ENCODE peak calls at places on chromosomes 3 and 15, in six cellular contexts. W is Peyer's patch, C is tibial nerve, E is body of pancreas, U is GM12891, X is uterus. D is an unnamed sample.

GRCh38 chr3:138351916-138352555 is 3.7 kb downstream of the MRAS start:
- DNase-seq in W (no peak), C (no peak), E (no peak), U (no peak), X (no peak), D (no peak)

GRCh38 chr3:56547486-56547885 is 9.5 kb upstream of the CCDC66 start:
- DNase-seq in W (no peak), C (no peak), E (no peak), U (no peak), X (no peak), D (no peak)

GRCh38 chr3:111963424-111963823 is 15.4 kb upstream of the ABHD10 start:
- DNase-seq in W (no peak), C (no peak), E (no peak), U (no peak), X (no peak), D (no peak)

GRCh38 chr3:184620799-184621119 is 59.2 kb downstream of the EPHB3 start:
- DNase-seq in W (no peak), C (no peak), E (no peak), U (no peak), X (no peak), D (no peak)

GRCh38 chr3:53036063-53036619 is 9.7 kb downstream of the SFMBT1 start:
- DNase-seq in W (no peak), C (no peak), E (no peak), U (no peak), X (no peak), D (no peak)

GRCh38 chr3:25344609-25345008 is 83.5 kb upstream of the RARB start:
- DNase-seq in W (no peak), C (no peak), E (no peak), U (no peak), X (no peak), D (no peak)

GRCh38 chr3:108940166-108940565 is 13.5 kb downstream of the GUCA1C start:
- DNase-seq in W (no peak), C (no peak), E (no peak), U (no peak), X (no peak), D (no peak)

GRCh38 chr15:90955911-90956310 is 1.2 kb downstream of the RCCD1 start:
- DNase-seq in W (no peak), C (no peak), E (peak), U (no peak), X (no peak), D (no peak)

GRCh38 chr3:73029321-73029796 is 32.1 kb upstream of the EBLN2 start:
- DNase-seq in W (no peak), C (no peak), E (no peak), U (no peak), X (no peak), D (no peak)

GRCh38 chr15:82871577-82872484 is 62.4 kb downstream of the WHAMM start:
- DNase-seq in W (no peak), C (no peak), E (no peak), U (no peak), X (no peak), D (peak)

GRCh38 chr3:39406368-39407258 is at the start of gene RPSA:
- DNase-seq in W (peak), C (peak), E (peak), U (peak), X (peak), D (peak)

GRCh38 chr3:123099331-123100191 is 32.7 kb downstream of the PDIA5 start:
- DNase-seq in W (no peak), C (no peak), E (no peak), U (no peak), X (no peak), D (no peak)

DNA sequence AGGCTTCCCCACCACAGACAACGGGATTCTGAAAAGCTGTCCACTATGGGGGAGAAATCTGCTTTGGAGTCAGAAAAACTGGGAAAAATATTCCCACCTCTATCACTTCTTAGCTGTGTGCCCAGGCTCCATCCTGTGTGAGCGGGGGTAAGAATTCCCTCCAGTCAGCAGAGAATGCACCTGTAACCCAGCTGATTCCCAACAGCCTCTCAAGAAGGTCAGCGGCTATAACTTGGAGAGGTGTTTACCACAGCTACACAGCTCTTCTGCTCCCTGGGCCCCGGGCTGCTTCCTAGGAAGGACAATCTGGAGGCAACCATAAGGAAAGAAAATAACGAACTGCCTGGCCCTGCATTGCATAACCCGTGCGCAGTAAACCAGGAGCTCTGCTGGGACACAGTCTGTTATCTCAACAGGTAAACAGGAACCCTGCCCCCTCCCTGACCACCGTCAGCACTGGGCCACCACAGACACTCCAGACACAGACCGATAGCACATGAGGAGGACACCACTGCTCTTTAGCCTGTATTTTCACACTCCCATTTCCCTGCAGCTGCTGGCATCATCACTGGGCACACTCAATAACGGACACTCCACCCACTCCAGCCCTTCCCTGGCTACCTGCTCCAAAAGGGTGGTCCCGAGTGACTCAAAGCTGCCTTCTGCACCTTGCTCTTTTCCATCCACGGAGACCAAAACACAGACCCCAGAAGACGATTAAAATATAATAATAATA is 2.1 kb downstream of the RAB43 start:
- DNase-seq in W (peak), C (no peak), E (peak), U (no peak), X (no peak), D (no peak)
- TF ChIP-seq POLR2A in W (no peak), C (no peak), E (peak), U (no peak), X (no peak), D (no peak)

GRCh38 chr3:182917134-182917533 is 63.2 kb downstream of the DCUN1D1 start:
- DNase-seq in W (no peak), C (no peak), E (no peak), U (no peak), X (no peak), D (no peak)

GRCh38 chr3:182925330-182925943 is 54.9 kb downstream of the DCUN1D1 start:
- DNase-seq in W (no peak), C (no peak), E (no peak), U (peak), X (no peak), D (no peak)

GRCh38 chr3:182921665-182922355 is 58.5 kb downstream of the DCUN1D1 start:
- DNase-seq in W (no peak), C (no peak), E (no peak), U (no peak), X (no peak), D (no peak)

GRCh38 chr3:182919866-182920357 is 60.4 kb downstream of the DCUN1D1 start:
- DNase-seq in W (no peak), C (no peak), E (no peak), U (no peak), X (no peak), D (no peak)

GRCh38 chr3:182920515-182921084 is 59.7 kb downstream of the DCUN1D1 start:
- DNase-seq in W (no peak), C (no peak), E (no peak), U (no peak), X (no peak), D (no peak)
- TF ChIP-seq POLR2A in W (no peak), C (no peak), E (no peak), U (no peak), X (no peak), D (no peak)

DNA sequence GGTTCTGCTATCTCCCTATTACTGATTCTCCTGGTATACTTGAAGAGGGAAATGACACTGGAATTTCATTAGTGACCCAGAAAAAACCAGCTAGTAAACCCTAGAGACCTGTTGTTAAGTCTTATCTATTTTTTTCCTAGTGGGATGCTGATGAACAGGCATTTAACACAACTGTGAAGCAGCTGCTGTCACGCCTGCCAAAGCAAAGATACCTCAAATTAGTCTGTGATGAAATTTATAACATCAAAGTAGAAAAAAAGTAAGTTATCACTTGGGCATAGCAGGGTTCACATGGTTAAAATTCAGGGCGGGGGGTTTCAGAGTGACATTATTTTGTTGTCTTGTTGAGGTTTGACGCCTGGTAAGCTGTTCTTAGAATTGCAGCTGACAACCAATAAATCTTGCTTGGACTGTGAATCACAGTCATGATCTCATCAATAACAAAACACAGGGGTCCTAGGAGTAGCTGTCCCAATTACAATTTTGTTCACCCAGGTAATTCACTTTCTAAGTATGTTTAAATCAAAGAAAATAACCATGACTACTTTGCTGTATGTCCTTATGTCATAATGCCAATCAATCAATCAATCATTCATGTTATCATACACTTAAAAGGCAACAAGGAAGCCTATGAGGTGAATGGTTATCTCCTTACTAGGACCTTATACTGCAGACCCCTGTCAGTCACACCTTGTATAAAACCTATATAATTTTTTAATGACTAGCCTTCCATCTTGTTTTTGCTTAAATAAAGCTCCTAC is 4.6 kb downstream of the SRP14 start:
- DNase-seq in W (no peak), C (no peak), E (no peak), U (no peak), X (no peak), D (no peak)
- TF ChIP-seq POLR2A in W (no peak), C (no peak), E (no peak), U (no peak), X (no peak), D (no peak)

GRCh38 chr3:171461087-171461917 is 1.1 kb upstream of the TNIK start:
- DNase-seq in W (no peak), C (no peak), E (peak), U (no peak), X (no peak), D (no peak)

GRCh38 chr3:171459942-171460225 is 321 bp downstream of the TNIK start:
- DNase-seq in W (no peak), C (no peak), E (no peak), U (no peak), X (no peak), D (no peak)

GRCh38 chr3:171459130-171459941 is 869 bp downstream of the TNIK start:
- DNase-seq in W (peak), C (no peak), E (peak), U (no peak), X (peak), D (peak)

GRCh38 chr3:171458857-171459129 is 1.4 kb downstream of the TNIK start:
- DNase-seq in W (no peak), C (no peak), E (no peak), U (no peak), X (no peak), D (no peak)

GRCh38 chr3:171460226-171461086 is at the start of gene TNIK:
- DNase-seq in W (peak), C (peak), E (peak), U (peak), X (peak), D (peak)
- TF ChIP-seq POLR2A in W (peak), C (peak), E (peak), U (no peak), X (no peak), D (no peak)

GRCh38 chr3:14466179-14466903 is 63.9 kb downstream of the SLC6A6 start:
- DNase-seq in W (no peak), C (no peak), E (no peak), U (no peak), X (no peak), D (no peak)

GRCh38 chr3:14467723-14468620 is 65.6 kb downstream of the SLC6A6 start:
- DNase-seq in W (peak), C (no peak), E (peak), U (peak), X (peak), D (no peak)

GRCh38 chr3:14463330-14464216 is 61.2 kb downstream of the SLC6A6 start:
- DNase-seq in W (no peak), C (no peak), E (no peak), U (no peak), X (no peak), D (no peak)

GRCh38 chr3:14464521-14464920 is 62.1 kb downstream of the SLC6A6 start:
- DNase-seq in W (no peak), C (no peak), E (no peak), U (no peak), X (no peak), D (no peak)

GRCh38 chr3:14465425-14465824 is 63.0 kb downstream of the SLC6A6 start:
- DNase-seq in W (no peak), C (no peak), E (no peak), U (no peak), X (no peak), D (no peak)
- TF ChIP-seq POLR2A in W (no peak), C (no peak), E (no peak), U (no peak), X (no peak), D (no peak)

GRCh38 chr15:65088643-65089021 is 12.1 kb downstream of the KBTBD13 start:
- DNase-seq in W (no peak), C (no peak), E (no peak), U (no peak), X (no peak), D (no peak)
- TF ChIP-seq POLR2A in W (peak), C (no peak), E (no peak), U (no peak), X (no peak), D (no peak)

GRCh38 chr3:129627350-129628168 is 21.1 kb upstream of the PLXND1 start:
- DNase-seq in W (peak), C (peak), E (peak), U (peak), X (peak), D (peak)
- TF ChIP-seq POLR2A in W (no peak), C (no peak), E (no peak), U (no peak), X (no peak), D (no peak)

DNA sequence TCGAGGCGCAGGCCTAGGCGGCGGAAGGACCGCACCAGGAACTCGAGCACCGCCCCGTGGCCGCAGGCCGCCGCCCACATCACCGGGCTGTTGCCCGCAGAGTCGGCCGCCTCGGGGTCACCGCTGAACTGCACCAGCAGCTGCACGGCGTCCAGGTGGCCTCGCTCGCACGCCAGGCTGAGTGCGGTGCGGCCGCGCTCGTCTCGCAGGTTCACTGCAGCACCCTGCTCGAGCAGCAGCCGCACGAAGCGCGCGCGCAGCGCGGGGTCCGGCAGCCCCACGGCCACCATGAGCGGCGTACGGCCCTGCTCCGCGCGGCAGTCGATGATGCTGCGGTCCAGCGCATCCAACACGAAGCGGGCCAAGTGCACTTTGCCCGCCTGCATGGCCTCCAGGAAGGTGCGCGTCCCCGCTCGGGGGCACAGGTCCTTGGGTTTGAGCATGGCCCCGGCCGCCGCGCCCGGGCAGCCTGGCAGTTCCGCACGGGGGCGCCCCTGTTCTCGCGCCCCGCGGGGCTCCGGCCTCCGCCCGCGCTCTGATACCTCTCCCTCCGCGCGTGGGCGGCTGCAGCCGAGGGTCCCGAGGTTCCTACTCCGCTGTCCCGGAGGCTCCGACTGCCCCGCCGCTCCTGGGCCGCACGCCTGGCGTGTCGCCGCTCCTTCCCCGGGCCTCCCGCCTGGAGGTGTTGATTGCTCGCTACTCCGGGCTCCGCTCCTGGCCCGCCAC is 557 bp downstream of the ANKRD63 start:
- DNase-seq in W (peak), C (no peak), E (peak), U (peak), X (no peak), D (no peak)
- TF ChIP-seq POLR2A in W (no peak), C (no peak), E (no peak), U (no peak), X (no peak), D (no peak)

DNA sequence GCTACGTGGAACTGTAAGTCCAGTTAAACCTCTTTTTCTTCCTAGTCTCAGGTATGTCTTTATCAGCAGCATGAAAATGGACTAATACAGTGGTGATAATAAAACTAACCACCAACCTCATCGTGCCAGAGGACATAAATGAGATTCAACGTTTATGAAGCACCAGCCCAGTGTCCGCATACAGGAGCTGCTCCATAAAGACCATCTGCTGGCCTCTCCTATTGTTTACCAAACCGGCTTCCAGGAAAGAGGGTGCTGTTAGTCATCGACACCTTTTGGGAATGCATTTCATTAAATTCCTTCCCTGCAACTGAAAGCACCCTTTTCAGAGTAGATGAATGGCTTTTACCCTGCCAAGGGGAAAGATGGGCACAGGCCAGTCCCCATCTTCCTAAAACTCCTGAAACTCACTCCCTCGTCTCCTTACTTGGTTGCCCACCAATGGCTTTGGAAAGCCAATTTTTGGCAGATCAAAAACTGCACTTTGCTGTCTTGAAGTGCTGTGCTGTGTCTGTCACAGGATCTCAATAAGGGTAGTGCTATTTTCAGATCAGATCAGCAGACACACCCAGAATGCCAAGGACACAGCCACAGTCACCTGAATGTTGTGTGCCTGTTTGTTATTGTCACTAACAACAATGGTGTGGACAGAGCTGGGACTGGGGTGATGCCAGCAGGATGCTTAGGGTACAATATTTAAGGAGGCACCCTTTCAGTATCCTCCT is 122.2 kb downstream of the AQP9 start:
- DNase-seq in W (no peak), C (no peak), E (no peak), U (no peak), X (no peak), D (no peak)
- TF ChIP-seq POLR2A in W (no peak), C (no peak), E (no peak), U (no peak), X (no peak), D (no peak)

GRCh38 chr15:65183847-65184159 is 1.3 kb downstream of the CLPX start:
- DNase-seq in W (no peak), C (no peak), E (no peak), U (no peak), X (no peak), D (no peak)

GRCh38 chr15:65182538-65182937 is 2.6 kb downstream of the CLPX start:
- DNase-seq in W (no peak), C (no peak), E (no peak), U (no peak), X (no peak), D (no peak)

GRCh38 chr15:65189102-65189740 is 4.1 kb upstream of the CLPX start:
- DNase-seq in W (no peak), C (no peak), E (no peak), U (no peak), X (no peak), D (no peak)

GRCh38 chr15:65184305-65184943 is 718 bp downstream of the CLPX start:
- DNase-seq in W (peak), C (peak), E (peak), U (peak), X (peak), D (no peak)

GRCh38 chr15:65184944-65185717 is at the start of gene CLPX:
- DNase-seq in W (peak), C (peak), E (peak), U (peak), X (peak), D (peak)
- TF ChIP-seq POLR2A in W (peak), C (peak), E (peak), U (peak), X (peak), D (peak)